ENCODE peak calls at places on chromosomes 12 and 14, in five cellular contexts. L is stimulated activated CD4-positive, alpha-beta T cell treated with anti-CD3 and anti-CD28 coated beads, Interleukin-2, amount 100 ng/mL, for 4 hours; X is hepatocyte; G is ACHN; S is stimulated activated CD8-positive, alpha-beta memory T cell treated with anti-CD3 and anti-CD28 coated beads, Interleukin-15, amount 100 ng/mL, for 1 hour. A is an unnamed sample.

GRCh38 chr14:78700236-78700635 is 530.1 kb downstream of the NRXN3 start:
- DNase-seq in L (no peak), X (no peak), G (peak), S (no peak), A (no peak)

GRCh38 chr14:51369814-51370213 is 129.8 kb downstream of the TMX1 start:
- DNase-seq in L (no peak), X (no peak), G (no peak), S (no peak), A (no peak)

GRCh38 chr12:124487065-124487833 is 80.2 kb downstream of the NCOR2 start:
- DNase-seq in L (no peak), X (no peak), G (no peak), S (no peak), A (no peak)

GRCh38 chr14:104967414-104968152 is 10.6 kb downstream of the AHNAK2 start:
- DNase-seq in L (no peak), X (peak), G (no peak), S (no peak), A (peak)

GRCh38 chr12:96720363-96720705 is 186.7 kb upstream of the NEDD1 start:
- DNase-seq in L (no peak), X (peak), G (peak), S (no peak), A (no peak)

GRCh38 chr12:49059385-49060232 is 985 bp downstream of the KMT2D start:
- DNase-seq in L (no peak), X (peak), G (peak), S (no peak), A (peak)

GRCh38 chr12:91432079-91432478 is 249.5 kb upstream of the DCN start:
- DNase-seq in L (no peak), X (no peak), G (no peak), S (no peak), A (peak)

GRCh38 chr12:112367986-112368385 is 14.2 kb downstream of the HECTD4 start:
- DNase-seq in L (no peak), X (no peak), G (no peak), S (no peak), A (no peak)

GRCh38 chr14:81415781-81416180 is 15.7 kb upstream of the STON2 start:
- DNase-seq in L (no peak), X (peak), G (no peak), S (no peak), A (no peak)

GRCh38 chr14:23537351-23538048 is 14.1 kb downstream of the ZFHX2 start:
- DNase-seq in L (no peak), X (no peak), G (peak), S (no peak), A (no peak)

GRCh38 chr12:52561880-52562449 is 9.0 kb upstream of the KRT71 start:
- DNase-seq in L (no peak), X (peak), G (peak), S (no peak), A (no peak)

A was measured in NCI-H226.